ENCODE peak calls at places on chromosomes 4 and X, in nine cellular contexts. R, C, A, G, M, Q, E, X and U are unnamed samples.

GRCh38 chrX:84993150-84993549 is 10.5 kb upstream of the APOOL start:
- DNase-seq in E (no peak), G (no peak), M (no peak), C (no peak), X (no peak), R (no peak), Q (no peak), A (no peak), U (no peak)

GRCh38 chrX:13996650-13997049 is 33.0 kb downstream of the GEMIN8 start:
- DNase-seq in M (no peak), C (no peak), E (no peak), A (no peak), G (no peak), X (no peak), R (no peak), Q (no peak), U (no peak)

GRCh38 chr4:7124643-7125442 is 57.0 kb upstream of the GRPEL1 start:
- DNase-seq in C (peak), X (no peak), G (no peak), A (peak), Q (no peak), M (no peak), R (peak), E (peak), U (peak)

GRCh38 chr4:2729533-2729875 is 26.6 kb downstream of the TNIP2 start:
- DNase-seq in M (no peak), C (no peak), A (no peak), X (no peak), Q (no peak), G (no peak), R (peak), E (no peak), U (no peak)

GRCh38 chr4:106986486-106986885 is 49.6 kb downstream of the DKK2 start:
- DNase-seq in A (no peak), C (no peak), Q (no peak), G (no peak), E (no peak), R (no peak), X (no peak), M (no peak), U (peak)

GRCh38 chrX:44332437-44332836 is 11.0 kb downstream of the EFHC2 start:
- DNase-seq in G (no peak), M (no peak), Q (no peak), X (no peak), R (no peak), A (no peak), C (no peak), E (no peak), U (no peak)

GRCh38 chr4:46993075-46994006 is at the start of gene GABRA4:
- DNase-seq in R (no peak), A (no peak), Q (peak), M (peak), C (peak), G (peak), E (no peak), X (peak), U (no peak)

GRCh38 chr4:112203593-112203992 is 28.0 kb upstream of the AP1AR start:
- DNase-seq in R (no peak), G (no peak), A (no peak), M (no peak), Q (no peak), E (no peak), X (no peak), C (no peak), U (no peak)

GRCh38 chr4:6056976-6057766 is 38.9 kb upstream of the C4orf50 start:
- DNase-seq in A (no peak), X (no peak), R (no peak), G (peak), C (no peak), E (no peak), Q (no peak), M (no peak), U (no peak)

GRCh38 chrX:49184294-49185061 is 1.7 kb downstream of the PRICKLE3 start:
- DNase-seq in X (peak), C (peak), E (peak), M (peak), G (peak), Q (peak), R (peak), A (peak), U (peak)

GRCh38 chr4:4426511-4427477 is 39.9 kb downstream of the NSG1 start:
- DNase-seq in A (no peak), X (no peak), Q (peak), E (peak), G (no peak), R (no peak), M (peak), C (no peak), U (no peak)

GRCh38 chrX:152810403-152810802 is 20.2 kb downstream of the CETN2 start:
- DNase-seq in G (no peak), E (no peak), Q (peak), C (no peak), X (peak), R (no peak), A (no peak), M (peak), U (no peak)

GRCh38 chr4:35038845-35039244 is 1205.5 kb downstream of the ARAP2 start:
- DNase-seq in R (no peak), E (no peak), C (no peak), Q (no peak), A (no peak), X (no peak), M (no peak), G (no peak), U (no peak)

DNA sequence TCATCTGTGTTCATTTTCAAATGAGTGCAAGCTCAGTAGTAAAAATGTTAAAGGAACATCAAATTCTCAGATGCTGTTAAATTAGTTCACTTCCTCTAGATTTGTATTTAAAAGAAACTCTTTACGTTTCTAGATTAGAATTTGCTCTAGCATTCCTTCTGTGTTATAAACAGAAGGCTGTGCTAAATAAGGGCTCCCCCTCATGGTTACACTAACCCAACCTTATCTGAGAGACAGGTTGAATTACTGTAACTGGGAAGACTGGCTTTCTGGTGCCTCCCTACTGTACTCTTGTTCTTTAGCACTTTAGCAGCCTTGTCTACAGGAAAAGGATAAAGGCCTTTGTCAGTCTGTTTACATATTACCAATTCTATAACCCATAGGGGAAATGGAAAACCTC is 56.8 kb downstream of the RXFP1 start:
- DNase-seq in C (peak), Q (no peak), G (no peak), E (no peak), A (no peak), M (no peak), R (no peak), X (no peak), U (peak)
- TF ChIP-seq CTCF in C (peak), Q (peak), G (peak), E (no peak), A (no peak), M (no peak), R (no peak), X (peak), U (peak)

GRCh38 chr4:83456184-83456501 is 285 bp downstream of the MRPS18C start:
- DNase-seq in A (no peak), Q (no peak), E (no peak), G (no peak), R (no peak), C (no peak), M (no peak), X (no peak), U (no peak)

GRCh38 chr4:83454626-83455025 is 997 bp downstream of the HELQ start:
- DNase-seq in G (no peak), R (no peak), M (no peak), Q (peak), X (no peak), C (peak), A (no peak), E (no peak), U (peak)

GRCh38 chr4:83455300-83456183 is at the start of the genes HELQ and MRPS18C:
- DNase-seq in X (peak), M (peak), Q (peak), A (peak), G (peak), E (peak), C (peak), R (peak), U (peak)
- TF ChIP-seq CTCF in X (no peak), M (no peak), Q (peak), A (no peak), G (peak), E (peak), C (peak), R (no peak), U (peak)

DNA sequence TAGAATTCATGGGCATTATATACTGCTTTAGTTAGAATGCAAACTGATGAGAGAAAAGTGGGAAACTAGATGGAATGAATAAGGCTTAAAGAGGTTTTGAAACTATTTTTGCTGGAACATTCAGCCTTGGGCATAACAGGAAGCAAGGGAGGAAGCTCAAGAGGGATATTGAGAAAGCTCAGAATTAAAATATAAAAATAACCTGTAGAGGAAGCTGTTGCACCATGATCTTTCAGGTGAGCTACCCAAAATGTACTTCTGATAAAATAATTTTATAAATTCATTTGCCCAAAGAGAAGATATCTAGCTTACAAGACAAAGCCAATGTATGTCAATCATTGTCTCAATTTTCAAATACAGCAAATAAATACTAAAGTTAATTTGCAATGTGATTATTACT is 11.3 kb downstream of the GC start:
- DNase-seq in E (no peak), A (no peak), C (no peak), R (no peak), Q (no peak), G (no peak), M (no peak), X (no peak), U (no peak)
- TF ChIP-seq CTCF in E (no peak), A (no peak), C (peak), R (no peak), Q (peak), G (no peak), M (no peak), X (no peak), U (no peak)

GRCh38 chrX:42491145-42491907 is 286.6 kb downstream of the PPP1R2C start:
- DNase-seq in C (no peak), G (no peak), R (no peak), E (no peak), Q (no peak), A (no peak), M (no peak), X (no peak), U (no peak)
- TF ChIP-seq CTCF in C (no peak), G (no peak), R (no peak), E (no peak), Q (no peak), A (no peak), M (no peak), X (no peak), U (no peak)

DNA sequence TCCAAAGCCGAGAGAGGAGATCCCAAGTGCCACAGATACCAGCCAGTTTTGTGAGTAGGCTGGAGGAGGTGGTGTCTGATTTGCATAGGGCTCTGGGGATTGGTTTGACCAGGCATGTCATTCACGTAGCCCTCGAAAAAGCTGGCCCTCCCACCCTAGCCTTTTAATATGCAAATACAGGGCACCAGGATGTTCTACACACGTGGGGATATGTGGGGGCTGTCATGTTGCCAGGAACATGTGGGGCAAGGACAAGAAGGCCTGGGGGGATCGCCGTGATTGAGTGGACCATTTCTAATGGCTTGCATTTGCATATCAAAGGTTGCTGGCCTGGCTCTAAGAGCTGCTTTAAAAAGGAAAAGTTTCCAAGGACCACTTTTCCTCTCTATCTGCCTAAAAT is 272.9 kb downstream of the PPP1R2C start:
- DNase-seq in E (no peak), X (no peak), A (no peak), C (no peak), Q (no peak), M (peak), R (no peak), G (no peak), U (no peak)
- TF ChIP-seq CTCF in E (no peak), X (no peak), A (no peak), C (no peak), Q (no peak), M (no peak), R (no peak), G (no peak), U (no peak)